ENCODE peak calls at places on chromosomes 1 and 21, in five cellular contexts. Y is dorsolateral prefrontal cortex, E is foreskin fibroblast, Q is heart right ventricle, A is neural progenitor cell. U is an unnamed sample.

GRCh38 chr1:234607091-234608025 is 2.6 kb downstream of the IRF2BP2 start:
- DNase-seq in A (peak; percentile 86), Q (peak; percentile 36), E (no peak), Y (peak; percentile 64), U (no peak)

GRCh38 chr1:224497714-224498573 is 63.3 kb upstream of the WDR26 start:
- DNase-seq in E (peak; percentile 85), Q (peak; percentile 16), A (peak; percentile 49), Y (no peak), U (no peak)

GRCh38 chr1:115706774-115707425 is 61.6 kb downstream of the CASQ2 start:
- DNase-seq in Q (no peak), Y (no peak), E (peak; percentile 12), A (peak; percentile 83), U (no peak)

GRCh38 chr1:241423541-241424479 is 66.8 kb upstream of the RGS7 start:
- DNase-seq in E (peak; percentile 47), Y (peak; percentile 26), Q (no peak), A (peak; percentile 69), U (no peak)

GRCh38 chr21:43354016-43354420 is 72.9 kb downstream of the SIK1 start:
- DNase-seq in A (no peak), Y (no peak), Q (no peak), E (no peak), U (no peak)

GRCh38 chr1:54834007-54834541 is 33.0 kb upstream of the TTC22 start:
- DNase-seq in Q (no peak), E (no peak), A (no peak), Y (no peak), U (no peak)

GRCh38 chr1:109254621-109255096 is 5.3 kb downstream of the CELSR2 start:
- DNase-seq in E (no peak), Q (no peak), A (no peak), Y (no peak), U (no peak)

GRCh38 chr1:50562106-50562505 is 138.9 kb upstream of the DMRTA2 start:
- DNase-seq in E (peak; percentile 10), Q (no peak), Y (no peak), A (no peak), U (no peak)

GRCh38 chr1:228276361-228276831 is 68.6 kb downstream of the OBSCN start:
- DNase-seq in Q (no peak), Y (peak; percentile 15), A (no peak), E (no peak), U (peak; percentile 90)

GRCh38 chr1:3222042-3222692 is 153.2 kb downstream of the PRDM16 start:
- DNase-seq in Y (no peak), A (no peak), Q (no peak), E (no peak), U (no peak)

GRCh38 chr1:19342894-19343616 is 30.9 kb downstream of the SLC66A1 start:
- DNase-seq in A (no peak), E (no peak), Q (no peak), Y (no peak), U (no peak)

GRCh38 chr1:220432408-220432807 is 95.5 kb upstream of the MARK1 start:
- DNase-seq in A (no peak), E (no peak), Y (no peak), Q (no peak), U (no peak)

GRCh38 chr21:31386006-31386405 is 41.9 kb upstream of the TIAM1 start:
- DNase-seq in Y (no peak), E (no peak), A (no peak), Q (no peak), U (no peak)

DNA sequence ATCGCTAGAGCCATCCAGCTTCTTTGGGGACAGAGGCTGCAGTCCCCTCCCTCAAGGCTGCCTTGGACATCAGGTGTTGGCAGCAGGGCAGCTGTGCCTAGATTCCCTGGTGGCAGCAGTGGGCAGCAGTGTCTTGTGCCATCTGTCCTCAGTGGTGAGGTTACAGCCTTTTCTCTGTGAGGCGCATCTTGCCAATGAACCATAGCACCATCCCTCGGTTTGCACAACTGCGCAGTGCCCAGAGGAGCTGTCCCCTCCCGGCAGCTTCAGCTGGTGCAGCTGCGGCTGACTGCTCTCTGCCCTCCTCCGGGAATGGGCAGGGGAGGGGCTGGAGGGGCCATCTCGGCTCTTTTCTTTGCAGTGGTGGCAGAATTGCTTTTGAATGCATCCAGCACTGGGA is 59.0 kb upstream of the C8B start:
- DNase-seq in E (no peak), Q (no peak), Y (peak; percentile 70), A (peak; percentile 58), U (no peak)
- TF ChIP-seq CTCF in E (no peak), Q (no peak), Y (peak; percentile 52), A (no peak), U (no peak)

DNA sequence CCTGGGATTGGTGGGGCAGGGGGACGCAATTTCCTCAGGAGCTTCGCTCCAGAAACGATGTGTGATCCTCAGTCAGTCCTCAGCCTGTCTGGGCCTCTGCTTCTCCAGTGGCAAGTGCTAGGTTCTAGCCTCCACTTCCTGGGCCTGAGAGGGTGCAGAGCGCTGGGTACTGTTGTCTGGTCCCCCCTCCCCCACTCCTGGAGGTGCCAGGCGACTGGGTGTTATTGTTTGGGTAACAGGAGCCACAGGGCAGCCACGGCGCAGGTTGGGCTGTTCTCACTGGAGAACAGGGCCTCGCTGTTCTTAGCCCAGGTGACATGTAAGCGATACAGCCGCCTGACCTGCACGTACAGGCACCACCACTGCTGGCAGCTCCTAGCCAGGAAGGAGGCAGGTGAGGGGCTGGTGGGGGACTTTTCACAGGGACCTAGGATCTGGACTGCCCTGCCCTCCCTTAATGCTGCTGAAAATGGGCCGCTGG is 2.1 kb downstream of the RPS6KA1 start:
- DNase-seq in Q (no peak), Y (no peak), E (no peak), A (no peak), U (no peak)
- TF ChIP-seq CTCF in Q (no peak), Y (no peak), E (no peak), A (no peak), U (no peak)

GRCh38 chr1:53595906-53596305 is 136.7 kb downstream of the DMRTB1 start:
- DNase-seq in Y (no peak), A (no peak), Q (no peak), E (no peak), U (peak; percentile 77)
- TF ChIP-seq CTCF in Y (no peak), A (no peak), Q (no peak), E (no peak), U (no peak)

DNA sequence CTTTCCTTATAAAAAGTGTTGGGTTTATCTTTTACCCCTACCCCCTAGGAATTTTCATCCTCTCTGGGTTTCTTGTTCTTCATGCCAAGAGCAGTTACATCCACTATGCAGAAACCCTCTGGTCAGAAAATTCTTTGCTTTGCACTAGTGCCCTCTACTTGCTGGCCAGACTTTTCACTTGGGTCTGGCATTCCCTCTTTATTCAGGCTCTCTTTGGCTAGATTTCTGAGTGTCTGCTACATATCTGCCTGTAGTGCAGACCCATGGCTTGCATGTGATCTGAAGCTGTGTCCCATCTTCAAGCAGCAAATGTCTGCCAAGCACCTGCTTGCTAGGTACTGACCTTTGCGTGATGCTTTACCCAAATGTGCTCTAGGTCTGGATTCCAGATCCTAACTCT is 237.0 kb downstream of the GPATCH2 start:
- DNase-seq in A (peak; percentile 36), Y (no peak), Q (no peak), E (no peak), U (no peak)
- TF ChIP-seq CTCF in A (peak; percentile 45), Y (peak; percentile 42), Q (peak; percentile 41), E (no peak), U (peak; percentile 48)

GRCh38 chr1:66758247-66758755 is 6.0 kb downstream of the DYNLT5 start:
- DNase-seq in Y (no peak), A (no peak), Q (peak; percentile 11), E (no peak), U (no peak)

GRCh38 chr1:66760506-66760905 is 8.2 kb downstream of the DYNLT5 start:
- DNase-seq in E (no peak), Q (no peak), Y (no peak), A (no peak), U (no peak)

GRCh38 chr1:66757740-66758139 is 5.5 kb downstream of the DYNLT5 start:
- DNase-seq in E (no peak), A (no peak), Q (no peak), Y (no peak), U (no peak)

GRCh38 chr1:66764994-66765578 is 12.8 kb downstream of the DYNLT5 start:
- DNase-seq in Q (peak; percentile 25), A (peak; percentile 37), E (peak; percentile 38), Y (no peak), U (no peak)

GRCh38 chr1:66761273-66761672 is 9.0 kb downstream of the DYNLT5 start:
- DNase-seq in E (peak; percentile 50), Q (no peak), A (no peak), Y (no peak), U (no peak)
- TF ChIP-seq CTCF in E (no peak), Q (no peak), A (no peak), Y (no peak), U (peak; percentile 30)

GRCh38 chr1:244029137-244029536 is 21.9 kb upstream of the ZBTB18 start:
- DNase-seq in A (no peak), Y (no peak), E (no peak), Q (no peak), U (no peak)
- TF ChIP-seq CTCF in A (no peak), Y (peak; percentile 34), E (peak; percentile 8), Q (no peak), U (peak; percentile 70)

DNA sequence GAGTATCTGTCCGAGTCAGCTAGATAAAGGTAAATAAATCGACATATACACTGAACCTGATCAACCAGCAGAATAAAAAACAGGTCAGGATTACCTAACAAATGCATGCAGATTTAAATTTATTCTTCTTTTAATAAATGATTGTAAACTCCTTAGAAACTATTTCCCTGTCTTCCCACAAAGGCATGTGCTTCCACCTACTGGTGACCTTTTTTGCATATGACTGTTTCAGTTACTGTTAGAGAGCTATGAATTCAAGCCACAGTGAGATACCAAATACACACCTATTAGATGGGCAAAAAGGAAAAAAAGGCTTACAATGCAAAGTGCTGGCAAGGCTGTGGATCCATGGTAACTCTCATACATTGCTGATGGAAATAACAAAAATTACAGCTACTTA is 957.4 kb upstream of the NCAM2 start:
- DNase-seq in A (no peak), Q (no peak), E (no peak), Y (no peak), U (no peak)
- TF ChIP-seq CTCF in A (peak; percentile 48), Q (peak; percentile 46), E (no peak), Y (peak; percentile 55), U (peak; percentile 75)

U was measured in chondrocyte.